ENCODE peak calls at places on chromosomes 16 and 17, in seven cellular contexts. One of them, this sample, is unnamed.

GRCh38 chr16:9088848-9089247 is 2.6 kb upstream of the HAPSTR1 start:
- DNase-seq in stimulated activated CD4-positive, alpha-beta T cell treated with anti-CD3 and anti-CD28 coated beads, Interleukin-4, amount 100 ng/mL, for 1 hour: no peak
- DNase-seq in H9: no peak
- DNase-seq in Calu3: no peak
- DNase-seq in heart right ventricle: no peak
- DNase-seq in KG1: no peak
- DNase-seq in astrocyte of the spinal cord: no peak
- DNase-seq in this sample: no peak

GRCh38 chr16:11066231-11066870 is 122.0 kb downstream of the CLEC16A start:
- DNase-seq in heart right ventricle: no peak
- DNase-seq in Calu3: no peak
- DNase-seq in H9: no peak
- DNase-seq in stimulated activated CD4-positive, alpha-beta T cell treated with anti-CD3 and anti-CD28 coated beads, Interleukin-4, amount 100 ng/mL, for 1 hour: no peak
- DNase-seq in KG1: no peak
- DNase-seq in astrocyte of the spinal cord: no peak
- DNase-seq in this sample: no peak

GRCh38 chr16:62883526-62883925 is 847.3 kb upstream of the CDH8 start:
- DNase-seq in H9: no peak
- DNase-seq in heart right ventricle: no peak
- DNase-seq in KG1: no peak
- DNase-seq in stimulated activated CD4-positive, alpha-beta T cell treated with anti-CD3 and anti-CD28 coated beads, Interleukin-4, amount 100 ng/mL, for 1 hour: no peak
- DNase-seq in Calu3: no peak
- DNase-seq in astrocyte of the spinal cord: no peak
- DNase-seq in this sample: no peak

GRCh38 chr16:86951831-86952598 is 365.2 kb downstream of the C16orf95 start:
- DNase-seq in Calu3: no peak
- DNase-seq in stimulated activated CD4-positive, alpha-beta T cell treated with anti-CD3 and anti-CD28 coated beads, Interleukin-4, amount 100 ng/mL, for 1 hour: no peak
- DNase-seq in heart right ventricle: no peak
- DNase-seq in astrocyte of the spinal cord: peak; percentile 100
- DNase-seq in KG1: no peak
- DNase-seq in H9: no peak
- DNase-seq in this sample: no peak

GRCh38 chr17:7177954-7178477 is 1.2 kb downstream of the ASGR1 start:
- DNase-seq in stimulated activated CD4-positive, alpha-beta T cell treated with anti-CD3 and anti-CD28 coated beads, Interleukin-4, amount 100 ng/mL, for 1 hour: no peak
- DNase-seq in astrocyte of the spinal cord: peak; percentile 6
- DNase-seq in Calu3: peak; percentile 12
- DNase-seq in heart right ventricle: no peak
- DNase-seq in KG1: no peak
- DNase-seq in H9: peak; percentile 78
- DNase-seq in this sample: peak; percentile 69

GRCh38 chr17:80598813-80599545 is 54.3 kb downstream of the RPTOR start:
- DNase-seq in astrocyte of the spinal cord: no peak
- DNase-seq in stimulated activated CD4-positive, alpha-beta T cell treated with anti-CD3 and anti-CD28 coated beads, Interleukin-4, amount 100 ng/mL, for 1 hour: no peak
- DNase-seq in heart right ventricle: no peak
- DNase-seq in KG1: no peak
- DNase-seq in H9: no peak
- DNase-seq in Calu3: no peak
- DNase-seq in this sample: no peak

GRCh38 chr17:54898576-54898975 is 2.1 kb upstream of the TOM1L1 start:
- DNase-seq in Calu3: no peak
- DNase-seq in astrocyte of the spinal cord: peak; percentile 47
- DNase-seq in heart right ventricle: no peak
- DNase-seq in H9: no peak
- DNase-seq in KG1: no peak
- DNase-seq in stimulated activated CD4-positive, alpha-beta T cell treated with anti-CD3 and anti-CD28 coated beads, Interleukin-4, amount 100 ng/mL, for 1 hour: no peak
- DNase-seq in this sample: no peak

GRCh38 chr17:18182190-18182977 is 1.2 kb upstream of the ALKBH5 start:
- DNase-seq in Calu3: no peak
- DNase-seq in astrocyte of the spinal cord: no peak
- DNase-seq in H9: peak; percentile 50
- DNase-seq in heart right ventricle: peak; percentile 38
- DNase-seq in KG1: no peak
- DNase-seq in stimulated activated CD4-positive, alpha-beta T cell treated with anti-CD3 and anti-CD28 coated beads, Interleukin-4, amount 100 ng/mL, for 1 hour: no peak
- DNase-seq in this sample: peak; percentile 73

GRCh38 chr17:62720126-62720850 is 87.8 kb downstream of the MARCHF10 start:
- DNase-seq in astrocyte of the spinal cord: no peak
- DNase-seq in Calu3: peak; percentile 18
- DNase-seq in heart right ventricle: no peak
- DNase-seq in stimulated activated CD4-positive, alpha-beta T cell treated with anti-CD3 and anti-CD28 coated beads, Interleukin-4, amount 100 ng/mL, for 1 hour: no peak
- DNase-seq in KG1: peak; percentile 11
- DNase-seq in H9: peak; percentile 44
- DNase-seq in this sample: no peak

GRCh38 chr16:86610779-86611516 is 32.6 kb downstream of the FOXL1 start:
- DNase-seq in KG1: no peak
- DNase-seq in H9: no peak
- DNase-seq in stimulated activated CD4-positive, alpha-beta T cell treated with anti-CD3 and anti-CD28 coated beads, Interleukin-4, amount 100 ng/mL, for 1 hour: no peak
- DNase-seq in Calu3: no peak
- DNase-seq in heart right ventricle: no peak
- DNase-seq in astrocyte of the spinal cord: no peak
- DNase-seq in this sample: no peak

GRCh38 chr17:75352079-75352569 is 53.4 kb downstream of the GRB2 start:
- DNase-seq in stimulated activated CD4-positive, alpha-beta T cell treated with anti-CD3 and anti-CD28 coated beads, Interleukin-4, amount 100 ng/mL, for 1 hour: no peak
- DNase-seq in heart right ventricle: no peak
- DNase-seq in KG1: no peak
- DNase-seq in Calu3: peak; percentile 75
- DNase-seq in astrocyte of the spinal cord: no peak
- DNase-seq in H9: peak; percentile 83
- DNase-seq in this sample: no peak

GRCh38 chr16:50340578-50340977 is 28.2 kb downstream of the BRD7 start:
- DNase-seq in stimulated activated CD4-positive, alpha-beta T cell treated with anti-CD3 and anti-CD28 coated beads, Interleukin-4, amount 100 ng/mL, for 1 hour: no peak
- DNase-seq in H9: no peak
- DNase-seq in astrocyte of the spinal cord: no peak
- DNase-seq in Calu3: no peak
- DNase-seq in KG1: no peak
- DNase-seq in heart right ventricle: no peak
- DNase-seq in this sample: no peak

GRCh38 chr17:50920041-50920410 is 53.9 kb upstream of the TOB1 start:
- DNase-seq in heart right ventricle: no peak
- DNase-seq in KG1: no peak
- DNase-seq in Calu3: no peak
- DNase-seq in stimulated activated CD4-positive, alpha-beta T cell treated with anti-CD3 and anti-CD28 coated beads, Interleukin-4, amount 100 ng/mL, for 1 hour: no peak
- DNase-seq in astrocyte of the spinal cord: no peak
- DNase-seq in H9: no peak
- DNase-seq in this sample: no peak

GRCh38 chr16:14300631-14301149 is 229.6 kb downstream of the MRTFB start:
- DNase-seq in KG1: no peak
- DNase-seq in astrocyte of the spinal cord: peak; percentile 79
- DNase-seq in Calu3: peak; percentile 76
- DNase-seq in heart right ventricle: peak; percentile 56
- DNase-seq in H9: peak; percentile 65
- DNase-seq in stimulated activated CD4-positive, alpha-beta T cell treated with anti-CD3 and anti-CD28 coated beads, Interleukin-4, amount 100 ng/mL, for 1 hour: peak; percentile 16
- DNase-seq in this sample: peak; percentile 65

GRCh38 chr17:32516450-32516849 is 29.7 kb downstream of the CDK5R1 start:
- DNase-seq in KG1: no peak
- DNase-seq in H9: no peak
- DNase-seq in astrocyte of the spinal cord: no peak
- DNase-seq in heart right ventricle: no peak
- DNase-seq in stimulated activated CD4-positive, alpha-beta T cell treated with anti-CD3 and anti-CD28 coated beads, Interleukin-4, amount 100 ng/mL, for 1 hour: no peak
- DNase-seq in Calu3: no peak
- DNase-seq in this sample: no peak

GRCh38 chr17:41492351-41492750 is 2.6 kb upstream of the KRT36 start:
- DNase-seq in KG1: no peak
- DNase-seq in H9: no peak
- DNase-seq in stimulated activated CD4-positive, alpha-beta T cell treated with anti-CD3 and anti-CD28 coated beads, Interleukin-4, amount 100 ng/mL, for 1 hour: no peak
- DNase-seq in astrocyte of the spinal cord: peak; percentile 21
- DNase-seq in heart right ventricle: no peak
- DNase-seq in Calu3: no peak
- DNase-seq in this sample: no peak

GRCh38 chr17:41695134-41695661 is 6.5 kb downstream of the EIF1 start:
- DNase-seq in H9: no peak
- DNase-seq in stimulated activated CD4-positive, alpha-beta T cell treated with anti-CD3 and anti-CD28 coated beads, Interleukin-4, amount 100 ng/mL, for 1 hour: no peak
- DNase-seq in astrocyte of the spinal cord: no peak
- DNase-seq in Calu3: no peak
- DNase-seq in KG1: no peak
- DNase-seq in heart right ventricle: no peak
- DNase-seq in this sample: no peak

GRCh38 chr16:89700649-89701424 is 668 bp downstream of the SPATA2L start:
- DNase-seq in H9: peak; percentile 73
- DNase-seq in heart right ventricle: no peak
- DNase-seq in stimulated activated CD4-positive, alpha-beta T cell treated with anti-CD3 and anti-CD28 coated beads, Interleukin-4, amount 100 ng/mL, for 1 hour: peak; percentile 53
- DNase-seq in Calu3: peak; percentile 77
- DNase-seq in KG1: no peak
- DNase-seq in astrocyte of the spinal cord: peak; percentile 35
- DNase-seq in this sample: peak; percentile 78

GRCh38 chr16:58124601-58124915 is 4.6 kb downstream of the CFAP20 start:
- DNase-seq in KG1: no peak
- DNase-seq in H9: no peak
- DNase-seq in Calu3: no peak
- DNase-seq in astrocyte of the spinal cord: peak; percentile 18
- DNase-seq in stimulated activated CD4-positive, alpha-beta T cell treated with anti-CD3 and anti-CD28 coated beads, Interleukin-4, amount 100 ng/mL, for 1 hour: no peak
- DNase-seq in heart right ventricle: no peak
- DNase-seq in this sample: no peak

GRCh38 chr17:65017375-65017774 is 39.2 kb downstream of the GNA13 start:
- DNase-seq in heart right ventricle: no peak
- DNase-seq in stimulated activated CD4-positive, alpha-beta T cell treated with anti-CD3 and anti-CD28 coated beads, Interleukin-4, amount 100 ng/mL, for 1 hour: no peak
- DNase-seq in Calu3: no peak
- DNase-seq in H9: peak; percentile 41
- DNase-seq in KG1: no peak
- DNase-seq in astrocyte of the spinal cord: peak; percentile 12
- DNase-seq in this sample: no peak

GRCh38 chr17:78993241-78993956 is 13.7 kb upstream of the LGALS3BP start:
- DNase-seq in stimulated activated CD4-positive, alpha-beta T cell treated with anti-CD3 and anti-CD28 coated beads, Interleukin-4, amount 100 ng/mL, for 1 hour: peak; percentile 63
- DNase-seq in Calu3: peak; percentile 64
- DNase-seq in H9: peak; percentile 77
- DNase-seq in KG1: peak; percentile 9
- DNase-seq in astrocyte of the spinal cord: peak; percentile 47
- DNase-seq in heart right ventricle: peak; percentile 36
- DNase-seq in this sample: no peak

GRCh38 chr17:5042152-5043022 is 7.2 kb upstream of the SLC52A1 start:
- DNase-seq in Calu3: no peak
- DNase-seq in heart right ventricle: no peak
- DNase-seq in stimulated activated CD4-positive, alpha-beta T cell treated with anti-CD3 and anti-CD28 coated beads, Interleukin-4, amount 100 ng/mL, for 1 hour: peak; percentile 32
- DNase-seq in astrocyte of the spinal cord: no peak
- DNase-seq in KG1: no peak
- DNase-seq in H9: no peak
- DNase-seq in this sample: no peak

This sample was measured in ecto neural progenitor cell.